ENCODE peak calls at places on chromosomes 5 and 9, in eight cellular contexts. E is A549, Q is colonic mucosa, K is HFF-Myc, N is tibial nerve, R is AG09319, X is WTC11, G is HFFc6. T is an unnamed sample.

GRCh38 chr9:69357030-69357853 is 32.2 kb downstream of the ENTREP1 start:
- DNase-seq in E (no peak), Q (no peak), K (no peak), N (no peak), R (no peak), X (no peak), G (no peak), T (no peak)

GRCh38 chr5:59517926-59518585 is 375.5 kb downstream of the PDE4D start:
- DNase-seq in E (peak), Q (no peak), K (peak), N (no peak), R (no peak), X (no peak), G (peak), T (no peak)

GRCh38 chr9:131721096-131721495 is 18.8 kb downstream of the RAPGEF1 start:
- DNase-seq in E (no peak), Q (no peak), K (no peak), N (no peak), R (no peak), X (no peak), G (no peak), T (no peak)

GRCh38 chr5:100306000-100306399 is 229.2 kb upstream of the FAM174A start:
- DNase-seq in E (no peak), Q (no peak), K (no peak), N (no peak), R (no peak), X (no peak), G (no peak), T (no peak)

GRCh38 chr5:154196955-154197652 is 6.6 kb downstream of the GALNT10 start:
- DNase-seq in E (peak), Q (no peak), K (no peak), N (no peak), R (no peak), X (no peak), G (peak), T (no peak)

GRCh38 chr5:1899201-1899600 is 16.5 kb upstream of the IRX4 start:
- DNase-seq in E (no peak), Q (no peak), K (no peak), N (no peak), R (no peak), X (no peak), G (no peak), T (no peak)

GRCh38 chr5:165334186-165334585 is 1828.8 kb downstream of the MAT2B start:
- DNase-seq in E (no peak), Q (no peak), K (no peak), N (no peak), R (no peak), X (no peak), G (no peak), T (no peak)

GRCh38 chr9:20111173-20111843 is 322.5 kb upstream of the SLC24A2 start:
- DNase-seq in E (no peak), Q (no peak), K (no peak), N (no peak), R (no peak), X (no peak), G (no peak), T (no peak)

GRCh38 chr5:32836176-32836575 is 125.1 kb downstream of the NPR3 start:
- DNase-seq in E (no peak), Q (no peak), K (no peak), N (no peak), R (no peak), X (no peak), G (no peak), T (no peak)

DNA sequence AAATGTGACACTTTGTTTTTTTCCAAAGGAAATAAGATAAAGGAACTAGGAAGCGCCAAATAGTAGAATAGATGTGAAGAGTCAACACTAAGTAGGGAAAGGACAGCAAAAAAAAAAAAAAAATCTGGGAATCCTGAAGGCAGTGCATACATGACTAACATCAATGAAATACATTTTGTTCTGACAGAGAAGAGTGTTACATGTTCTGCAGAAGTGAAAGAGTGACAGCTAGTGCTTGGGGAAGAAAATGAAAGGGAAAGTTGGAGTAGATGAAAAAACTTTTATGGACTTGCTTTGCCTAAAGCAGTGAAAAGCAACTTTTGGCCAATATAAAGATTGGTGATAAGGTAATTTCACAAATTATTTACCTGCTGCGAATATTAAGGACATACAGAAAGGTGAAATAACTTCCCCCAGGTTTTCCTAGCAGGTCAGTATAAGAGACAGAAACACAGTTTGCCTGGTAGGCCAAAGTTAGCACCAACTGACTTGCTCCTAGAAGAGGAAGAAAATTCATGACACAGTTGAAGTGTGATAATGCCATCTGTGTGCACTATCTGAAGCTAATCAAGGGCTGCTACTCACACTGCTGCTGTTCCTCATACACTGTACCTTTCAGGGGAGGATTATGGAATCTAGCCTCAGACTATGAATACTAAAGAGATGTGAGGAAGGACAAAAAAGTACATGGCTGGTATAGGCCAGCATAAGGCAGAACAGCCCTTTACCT is 38.6 kb downstream of the RANBP6 start:
- DNase-seq in E (no peak), Q (no peak), K (no peak), N (no peak), R (no peak), X (no peak), G (no peak), T (no peak)
- TF ChIP-seq CTCF in E (no peak), Q (no peak), K (no peak), N (no peak), R (no peak), X (no peak), G (no peak), T (no peak)

DNA sequence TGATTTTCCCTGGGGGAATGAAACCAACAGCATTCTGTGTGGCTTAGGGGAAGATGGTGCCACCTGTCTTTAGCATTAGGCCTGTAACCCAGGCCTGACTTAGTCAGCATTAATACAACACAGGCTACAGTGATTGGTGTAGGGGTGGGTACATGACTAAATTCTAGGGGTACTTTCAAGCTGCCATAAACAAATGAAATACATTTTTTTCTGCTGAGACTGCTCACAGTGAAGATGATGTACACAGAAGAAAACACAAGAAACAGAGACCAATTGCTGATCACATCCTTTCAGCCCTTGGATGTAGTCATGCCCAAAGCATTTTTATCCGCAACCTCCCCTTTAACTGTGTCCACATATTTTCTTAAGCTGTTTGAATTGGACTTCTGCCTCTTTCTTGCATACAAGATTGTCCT is 527.2 kb downstream of the KCTD16 start:
- DNase-seq in E (no peak), Q (no peak), K (no peak), N (no peak), R (peak), X (no peak), G (peak), T (no peak)
- TF ChIP-seq CTCF in E (no peak), Q (no peak), K (no peak), N (no peak), R (peak), X (no peak), G (peak), T (no peak)

GRCh38 chr5:9766581-9766980 is 136.4 kb upstream of the TAS2R1 start:
- DNase-seq in E (no peak), Q (no peak), K (peak), N (no peak), R (no peak), X (no peak), G (peak), T (no peak)
- TF ChIP-seq CTCF in E (no peak), Q (no peak), K (no peak), N (no peak), R (no peak), X (no peak), G (peak), T (no peak)

GRCh38 chr9:35832814-35833213 is 3.8 kb downstream of the TMEM8B start:
- DNase-seq in E (no peak), Q (peak), K (no peak), N (no peak), R (no peak), X (no peak), G (no peak), T (no peak)
- TF ChIP-seq CTCF in E (no peak), Q (no peak), K (no peak), N (no peak), R (no peak), X (no peak), G (no peak), T (no peak)

GRCh38 chr9:97781902-97782301 is 71.1 kb upstream of the FOXE1 start:
- DNase-seq in E (no peak), Q (no peak), K (no peak), N (no peak), R (no peak), X (no peak), G (no peak), T (no peak)
- TF ChIP-seq CTCF in E (no peak), Q (no peak), K (no peak), N (no peak), R (no peak), X (no peak), G (no peak), T (no peak)

GRCh38 chr5:130908186-130908585 is 256.9 kb downstream of the HINT1 start:
- DNase-seq in E (no peak), Q (no peak), K (no peak), N (no peak), R (no peak), X (no peak), G (no peak), T (no peak)

DNA sequence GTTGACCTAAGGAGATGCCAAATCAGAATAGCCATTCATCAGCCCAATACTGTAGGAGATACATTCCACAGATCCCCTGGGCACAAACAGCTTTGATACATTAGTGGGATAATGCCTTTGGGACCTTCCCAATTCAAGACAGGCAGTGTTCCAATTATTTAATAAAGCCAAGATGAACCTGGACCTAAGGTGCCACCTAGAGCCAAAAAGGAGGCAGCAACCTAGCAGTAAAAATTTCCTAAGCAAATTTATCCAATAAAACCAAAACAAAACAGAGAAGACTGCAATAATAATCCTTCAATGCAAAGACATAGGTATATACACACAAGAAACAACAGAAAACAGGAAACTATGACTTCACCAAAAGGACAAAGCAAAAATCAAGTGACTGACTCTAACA is 253.0 kb downstream of the HINT1 start:
- DNase-seq in E (no peak), Q (no peak), K (no peak), N (no peak), R (no peak), X (no peak), G (no peak), T (no peak)
- TF ChIP-seq CTCF in E (peak), Q (peak), K (no peak), N (no peak), R (no peak), X (no peak), G (no peak), T (no peak)

DNA sequence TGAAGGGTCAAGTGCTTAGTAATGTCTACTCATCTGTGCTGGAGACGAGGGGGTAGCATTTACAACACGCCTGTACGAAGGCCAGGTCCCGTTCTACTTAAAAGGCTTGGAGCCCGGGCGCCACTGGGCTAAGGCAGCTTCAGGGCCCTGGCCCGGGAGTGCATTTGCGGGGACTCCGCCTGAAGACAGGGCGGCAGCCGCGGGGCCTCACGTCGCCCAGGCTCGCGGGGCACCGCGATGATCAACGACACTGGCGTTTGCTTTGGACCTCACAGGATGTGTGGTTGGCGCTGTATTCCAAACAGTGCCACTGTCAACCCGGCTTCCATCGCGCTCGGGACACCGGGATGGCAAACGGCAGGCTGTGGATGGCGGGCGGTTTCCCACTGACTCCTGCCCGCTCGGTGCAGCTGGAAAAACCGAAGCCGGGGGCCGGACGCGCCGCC is 1.1 kb upstream of the TENT4A start:
- DNase-seq in E (peak), Q (peak), K (no peak), N (peak), R (no peak), X (peak), G (peak), T (peak)
- TF ChIP-seq CTCF in E (no peak), Q (no peak), K (no peak), N (no peak), R (no peak), X (no peak), G (peak), T (no peak)

GRCh38 chr5:139709587-139710369 is 61.6 kb downstream of the CXXC5 start:
- DNase-seq in E (no peak), Q (no peak), K (no peak), N (no peak), R (no peak), X (peak), G (no peak), T (peak)

GRCh38 chr5:139710370-139711066 is 62.4 kb downstream of the CXXC5 start:
- DNase-seq in E (peak), Q (peak), K (no peak), N (no peak), R (no peak), X (peak), G (peak), T (peak)

GRCh38 chr5:139711852-139712171 is 63.7 kb downstream of the CXXC5 start:
- DNase-seq in E (no peak), Q (no peak), K (no peak), N (no peak), R (no peak), X (peak), G (no peak), T (peak)

GRCh38 chr5:139708877-139709586 is 60.9 kb downstream of the CXXC5 start:
- DNase-seq in E (no peak), Q (peak), K (no peak), N (no peak), R (no peak), X (peak), G (peak), T (peak)

GRCh38 chr5:139711067-139711851 is 63.1 kb downstream of the CXXC5 start:
- DNase-seq in E (peak), Q (peak), K (no peak), N (no peak), R (no peak), X (peak), G (no peak), T (peak)
- TF ChIP-seq CTCF in E (no peak), Q (no peak), K (peak), N (no peak), R (peak), X (no peak), G (peak), T (no peak)

GRCh38 chr5:134893748-134894505 is 11.0 kb upstream of the PCBD2 start:
- DNase-seq in E (no peak), Q (no peak), K (no peak), N (no peak), R (no peak), X (no peak), G (no peak), T (no peak)
- TF ChIP-seq CTCF in E (no peak), Q (no peak), K (no peak), N (no peak), R (no peak), X (no peak), G (no peak), T (no peak)

GRCh38 chr9:88342246-88342645 is 46.0 kb upstream of the SPIN1 start:
- DNase-seq in E (no peak), Q (no peak), K (no peak), N (no peak), R (no peak), X (no peak), G (no peak), T (no peak)
- TF ChIP-seq CTCF in E (no peak), Q (no peak), K (no peak), N (no peak), R (no peak), X (no peak), G (no peak), T (no peak)